ENCODE peak calls at places on chromosomes 11 and 22, in nine cellular contexts. U is cardiac muscle cell, Z is neural progenitor cell, P is H1, B is K562, S is esophagus squamous epithelium, R is uterus, O is Peyer's patch, K is HCT116. I is an unnamed sample. For H3K27me3, the result is how much of the 10 kb centered on the place peaks cover.

GRCh38 chr11:134267466-134267865 is 8.7 kb upstream of the GLB1L3 start:
- DNase-seq in U (no peak), Z (no peak), P (no peak), B (no peak), S (no peak), R (no peak), O (no peak), K (no peak), I (no peak)

GRCh38 chr22:47098121-47098520 is 335.7 kb downstream of the TBC1D22A start:
- DNase-seq in U (no peak), Z (no peak), P (no peak), B (no peak), S (no peak), R (no peak), O (no peak), K (no peak), I (no peak)

GRCh38 chr22:41367039-41367679 is 14.6 kb upstream of the TEF start:
- DNase-seq in U (peak), Z (peak), P (peak), B (peak), S (no peak), R (peak), O (peak), K (peak), I (no peak)

GRCh38 chr11:107669156-107669740 is 42.6 kb downstream of the SLN start:
- DNase-seq in U (no peak), Z (no peak), P (no peak), B (no peak), S (no peak), R (no peak), O (no peak), K (no peak), I (no peak)

GRCh38 chr11:59273008-59273841 is 60.5 kb upstream of the MPEG1 start:
- DNase-seq in U (no peak), Z (no peak), P (no peak), B (no peak), S (no peak), R (no peak), O (peak), K (no peak), I (peak)

GRCh38 chr11:119788096-119788883 is 59.3 kb upstream of the NECTIN1 start:
- DNase-seq in U (no peak), Z (no peak), P (no peak), B (no peak), S (no peak), R (no peak), O (no peak), K (no peak), I (no peak)

GRCh38 chr11:76690736-76691135 is 20.2 kb upstream of the LRRC32 start:
- DNase-seq in U (no peak), Z (no peak), P (no peak), B (no peak), S (no peak), R (no peak), O (no peak), K (no peak), I (no peak)

GRCh38 chr11:133836076-133836548 is 9.2 kb downstream of the SPATA19 start:
- DNase-seq in U (no peak), Z (no peak), P (no peak), B (no peak), S (no peak), R (no peak), O (no peak), K (no peak), I (no peak)

GRCh38 chr11:47099213-47099917 is 77.3 kb downstream of the ARFGAP2 start:
- DNase-seq in U (no peak), Z (no peak), P (no peak), B (no peak), S (no peak), R (no peak), O (no peak), K (no peak), I (no peak)

DNA sequence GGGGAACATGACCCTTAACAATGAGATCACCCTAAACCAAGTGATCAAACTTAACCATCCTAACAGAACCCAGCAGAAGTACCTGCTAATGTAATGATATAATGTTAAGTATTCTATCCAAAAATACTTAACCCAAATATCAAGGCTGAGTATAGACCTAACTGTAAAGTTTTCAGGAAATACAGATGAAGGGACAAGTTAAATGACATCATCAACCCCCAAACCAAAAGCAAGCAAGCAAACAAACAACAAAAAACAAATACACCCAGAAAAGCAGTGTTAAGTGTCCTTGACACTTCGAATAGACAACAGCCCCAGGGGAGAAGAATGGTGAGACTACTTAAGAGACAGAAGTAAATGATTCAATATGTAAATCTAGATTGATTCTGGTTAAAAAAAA is 2.7 kb downstream of the CSTF3 start:
- DNase-seq in U (no peak), Z (no peak), P (no peak), B (no peak), S (no peak), R (no peak), O (no peak), K (no peak), I (no peak)
- H3K4me3 ChIP-seq in U (peak), Z (peak), P (peak), B (peak), S (no peak), R (no peak), O (no peak), K (no peak), I (no peak)

DNA sequence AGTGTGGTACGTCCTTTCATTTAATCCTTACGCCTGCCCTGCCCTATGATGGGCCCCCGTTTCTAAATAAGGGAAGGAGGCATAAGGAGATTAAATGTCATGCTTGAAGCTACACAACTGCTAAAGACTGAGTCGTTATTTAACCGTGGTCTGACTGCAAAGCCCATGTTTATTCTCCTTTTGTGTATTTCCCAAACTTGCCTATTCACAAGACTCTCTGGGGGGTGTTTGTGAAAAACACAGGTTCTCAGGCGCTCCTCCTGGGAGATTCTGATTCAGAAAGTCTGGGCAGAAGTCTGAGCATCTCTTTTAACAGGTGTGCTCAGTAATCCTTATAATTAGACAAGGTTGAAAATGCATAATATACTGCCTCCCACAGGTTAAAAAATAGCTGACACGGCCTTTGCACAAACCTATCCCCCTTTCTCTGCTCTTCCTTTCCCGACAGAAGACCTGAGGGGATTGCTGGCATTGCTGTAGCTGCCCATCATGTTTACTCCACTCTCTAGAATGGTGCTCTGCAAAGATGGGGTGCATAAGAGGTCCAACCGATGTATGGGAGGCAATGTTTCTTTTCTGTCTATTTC is 56.4 kb upstream of the ZBTB44 start:
- DNase-seq in U (no peak), Z (no peak), P (no peak), B (no peak), S (no peak), R (no peak), O (no peak), K (no peak), I (no peak)
- TF ChIP-seq CTCF in U (no peak), Z (peak), P (no peak), B (no peak), S (no peak), R (no peak), O (peak), K (peak), I (peak)

DNA sequence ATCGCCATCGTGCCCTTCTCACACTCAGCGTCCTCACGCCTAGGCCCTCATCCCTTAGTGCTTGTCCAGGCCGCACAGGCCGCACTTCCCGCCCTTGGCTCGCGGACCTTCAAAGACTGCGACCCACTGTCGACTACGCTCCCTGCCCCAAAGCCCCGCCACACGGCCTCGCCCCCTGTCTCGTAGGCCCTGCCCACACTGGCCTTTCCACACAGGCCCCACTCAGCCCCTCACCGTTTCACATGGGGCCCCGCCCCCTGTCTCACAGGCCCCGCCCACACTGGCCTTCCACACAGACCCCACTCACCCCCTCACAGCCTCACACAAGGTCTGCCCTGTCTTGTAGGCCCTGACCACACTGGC is 11.1 kb downstream of the NRXN2 start:
- DNase-seq in U (no peak), Z (no peak), P (no peak), B (peak), S (no peak), R (no peak), O (no peak), K (no peak), I (no peak)
- H3K27me3 ChIP-seq in U (half or more), Z (half or more), P (under half), B (under half), S (under half), R (half or more), O (under half), K (under half), I (under half)

GRCh38 chr11:114256176-114256897 is 39.9 kb upstream of the NNMT start:
- DNase-seq in U (no peak), Z (peak), P (no peak), B (no peak), S (no peak), R (no peak), O (no peak), K (no peak), I (no peak)

GRCh38 chr11:114256898-114257286 is 39.3 kb upstream of the NNMT start:
- DNase-seq in U (no peak), Z (no peak), P (no peak), B (no peak), S (no peak), R (no peak), O (no peak), K (no peak), I (no peak)

GRCh38 chr11:114259124-114259526 is 37.1 kb upstream of the NNMT start:
- DNase-seq in U (no peak), Z (no peak), P (no peak), B (no peak), S (no peak), R (peak), O (peak), K (no peak), I (no peak)

GRCh38 chr11:114258696-114259095 is 37.5 kb upstream of the NNMT start:
- DNase-seq in U (no peak), Z (no peak), P (no peak), B (no peak), S (no peak), R (no peak), O (peak), K (no peak), I (no peak)

GRCh38 chr11:114257621-114258558 is 38.3 kb upstream of the NNMT start:
- DNase-seq in U (peak), Z (peak), P (peak), B (no peak), S (no peak), R (peak), O (no peak), K (no peak), I (no peak)
- H3K4me3 ChIP-seq in U (no peak), Z (peak), P (no peak), B (no peak), S (peak), R (peak), O (no peak), K (no peak), I (no peak)

DNA sequence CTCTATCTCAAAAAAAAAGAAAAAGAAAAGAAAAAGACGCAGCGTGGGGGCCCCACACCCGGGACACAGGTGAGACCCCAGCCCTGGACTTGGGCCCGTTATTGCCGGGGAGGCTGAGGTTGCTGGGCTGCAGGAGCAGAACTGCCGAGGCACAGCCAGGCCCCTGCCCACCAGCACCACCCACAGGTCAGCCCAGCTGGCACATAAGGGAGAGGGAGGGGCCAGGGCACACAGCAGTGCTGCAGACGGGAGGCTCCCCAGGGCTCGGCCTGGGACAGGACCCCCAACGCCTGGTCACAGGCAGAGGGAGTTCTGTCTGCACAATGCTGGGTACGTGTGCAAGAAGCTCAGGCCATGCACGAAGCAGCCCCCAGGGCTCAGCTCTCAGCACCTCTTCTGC is 18.5 kb downstream of the CHID1 start:
- DNase-seq in U (no peak), Z (peak), P (no peak), B (no peak), S (no peak), R (no peak), O (no peak), K (no peak), I (no peak)
- TF ChIP-seq CTCF in U (no peak), Z (peak), P (no peak), B (no peak), S (no peak), R (no peak), O (no peak), K (no peak), I (no peak)

GRCh38 chr11:35602979-35603378 is 15.3 kb upstream of the FJX1 start:
- DNase-seq in U (no peak), Z (no peak), P (no peak), B (no peak), S (no peak), R (no peak), O (no peak), K (no peak), I (no peak)

GRCh38 chr11:35605691-35606090 is 12.6 kb upstream of the FJX1 start:
- DNase-seq in U (no peak), Z (peak), P (no peak), B (no peak), S (no peak), R (peak), O (no peak), K (no peak), I (no peak)

GRCh38 chr11:35610636-35611035 is 7.6 kb upstream of the FJX1 start:
- DNase-seq in U (no peak), Z (no peak), P (no peak), B (no peak), S (no peak), R (no peak), O (no peak), K (no peak), I (no peak)

GRCh38 chr11:35609656-35610055 is 8.6 kb upstream of the FJX1 start:
- DNase-seq in U (no peak), Z (no peak), P (no peak), B (no peak), S (no peak), R (no peak), O (no peak), K (no peak), I (no peak)

GRCh38 chr11:35608502-35608901 is 9.8 kb upstream of the FJX1 start:
- DNase-seq in U (no peak), Z (no peak), P (no peak), B (no peak), S (no peak), R (no peak), O (no peak), K (no peak), I (no peak)
- H3K27me3 ChIP-seq in U (half or more), Z (under half), P (under half), B (under half), S (under half), R (under half), O (under half), K (half or more), I (under half)

DNA sequence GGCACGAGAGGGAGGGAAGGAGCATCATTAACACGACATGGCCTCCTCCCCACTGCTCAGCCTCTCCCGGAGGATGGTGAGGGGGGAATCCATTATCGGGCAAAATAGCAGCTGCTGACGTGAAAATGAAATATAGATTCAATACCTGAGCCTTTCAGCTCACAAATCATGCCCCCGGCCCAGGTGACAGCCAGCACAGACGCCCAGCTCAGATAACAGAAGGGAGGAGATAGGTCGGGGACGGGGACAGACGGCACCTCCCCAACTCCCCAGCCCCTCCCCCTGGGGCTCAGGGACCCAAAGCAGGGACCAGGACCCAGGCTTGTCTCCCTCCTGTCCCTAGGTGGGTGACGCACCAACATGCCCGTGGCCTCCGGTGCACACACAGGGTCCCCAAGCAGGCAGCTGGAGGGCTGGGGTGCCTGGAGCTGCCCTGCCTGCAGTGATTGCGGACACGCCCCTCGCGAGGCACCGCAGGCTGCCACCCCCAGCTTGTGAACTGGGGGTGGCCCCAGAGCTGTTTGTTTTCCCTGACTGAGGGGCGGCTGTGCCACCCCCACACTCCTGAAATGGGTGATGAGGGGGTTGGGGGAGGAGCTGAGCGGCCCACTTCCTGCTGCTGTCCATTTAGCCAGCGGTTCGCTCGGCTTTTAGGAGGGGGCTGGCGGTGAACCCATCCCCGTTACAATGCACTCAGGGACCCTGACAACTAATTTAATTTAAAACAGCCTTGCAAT is 31.7 kb downstream of the FLRT1 start:
- DNase-seq in U (no peak), Z (no peak), P (no peak), B (no peak), S (no peak), R (no peak), O (no peak), K (no peak), I (no peak)
- H3K4me3 ChIP-seq in U (no peak), Z (no peak), P (no peak), B (no peak), S (no peak), R (no peak), O (no peak), K (no peak), I (no peak)

GRCh38 chr11:72220696-72221363 is 3.7 kb upstream of the INPPL1 start:
- DNase-seq in U (no peak), Z (no peak), P (no peak), B (no peak), S (no peak), R (no peak), O (peak), K (no peak), I (no peak)
- TF ChIP-seq CTCF in U (no peak), Z (no peak), P (no peak), B (no peak), S (no peak), R (no peak), O (no peak), K (no peak), I (no peak)

DNA sequence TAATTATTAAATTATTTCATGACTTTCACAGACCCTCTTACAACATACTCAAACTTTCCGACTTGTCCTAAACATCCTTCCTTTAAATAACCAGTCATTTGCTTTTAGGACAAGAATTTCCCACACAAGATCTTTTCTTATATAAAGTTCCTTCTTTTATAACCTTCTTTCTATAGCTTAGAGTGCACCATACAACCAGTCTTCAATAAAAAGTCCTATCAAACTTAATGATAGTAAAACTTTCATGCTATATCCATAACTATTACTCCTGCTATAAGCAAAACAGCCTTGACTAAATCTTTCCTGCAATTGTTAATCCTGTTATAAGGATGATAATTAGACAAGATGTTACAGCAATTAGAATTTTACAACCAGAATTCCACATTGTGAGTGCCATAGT is 47.4 kb downstream of the ZNF280B start:
- DNase-seq in U (no peak), Z (no peak), P (no peak), B (no peak), S (no peak), R (no peak), O (no peak), K (no peak), I (no peak)
- H3K27me3 ChIP-seq in U (under half), Z (half or more), P (under half), B (under half), S (under half), R (under half), O (under half), K (under half), I (under half)

GRCh38 chr11:73318501-73319011 is 10.5 kb downstream of the ARHGEF17 start:
- DNase-seq in U (no peak), Z (no peak), P (no peak), B (no peak), S (no peak), R (no peak), O (no peak), K (no peak), I (no peak)
- H3K4me3 ChIP-seq in U (no peak), Z (no peak), P (no peak), B (no peak), S (no peak), R (no peak), O (no peak), K (no peak), I (no peak)

I was measured in GM06990.